ENCODE peak calls at places on chromosome 6, in seven cellular contexts. L is IMR-90, M is neuronal stem cell, Z is H9, G is mesendoderm, R is H1, Y is trophoblast cell. D is an unnamed sample. For H3K27me3, the result is how much of the 10 kb centered on the place peaks cover.

GRCh38 chr6:170212956-170213636 is 77.8 kb downstream of the DLL1 start:
- DNase-seq in Z (no peak), R (no peak), L (no peak), M (no peak), Y (no peak), G (no peak), D (no peak)

GRCh38 chr6:152981989-152982767 is 663 bp downstream of the FBXO5 start:
- DNase-seq in Z (peak), R (peak), G (peak), L (no peak), Y (no peak), M (no peak), D (no peak)

GRCh38 chr6:45472383-45472782 is 94.6 kb upstream of the SUPT3H start:
- DNase-seq in L (peak), M (no peak), Z (no peak), Y (no peak), G (no peak), R (no peak), D (peak)

GRCh38 chr6:170265655-170266054 is 25.2 kb downstream of the DLL1 start:
- DNase-seq in L (no peak), Y (no peak), R (no peak), Z (no peak), G (no peak), M (no peak), D (no peak)

GRCh38 chr6:13710552-13711383 is 867 bp downstream of the RANBP9 start:
- DNase-seq in M (peak), Z (peak), L (no peak), R (peak), G (peak), Y (peak), D (peak)

GRCh38 chr6:130070747-130071146 is 52.4 kb downstream of the L3MBTL3 start:
- DNase-seq in G (no peak), Z (no peak), L (no peak), R (no peak), Y (no peak), M (no peak), D (no peak)

GRCh38 chr6:134521116-134521501 is 203.2 kb upstream of the SGK1 start:
- DNase-seq in L (no peak), G (no peak), Z (no peak), Y (no peak), M (no peak), R (no peak), D (no peak)

GRCh38 chr6:6875818-6876470 is 231.8 kb upstream of the RREB1 start:
- DNase-seq in M (no peak), R (no peak), L (peak), G (no peak), Z (no peak), Y (peak), D (peak)

GRCh38 chr6:131430531-131430930 is 142.5 kb upstream of the ARG1 start:
- DNase-seq in M (no peak), R (no peak), G (peak), L (no peak), Y (no peak), Z (no peak), D (no peak)

GRCh38 chr6:144349690-144350132 is 64.6 kb downstream of the UTRN start:
- DNase-seq in L (peak), G (no peak), M (no peak), Z (no peak), R (no peak), Y (no peak), D (no peak)

GRCh38 chr6:80607814-80608391 is 501.4 kb downstream of the BCKDHB start:
- DNase-seq in M (no peak), Y (peak), G (peak), Z (no peak), L (peak), R (no peak), D (peak)

GRCh38 chr6:167113935-167114910 is 8.7 kb upstream of the CCR6 start:
- DNase-seq in L (no peak), M (no peak), G (no peak), R (no peak), Y (no peak), Z (no peak), D (no peak)

GRCh38 chr6:44933113-44933512 is 395.0 kb upstream of the RUNX2 start:
- DNase-seq in Z (no peak), Y (no peak), L (no peak), G (no peak), R (no peak), M (no peak), D (no peak)

GRCh38 chr6:34288581-34288980 is 39.8 kb upstream of the SMIM29 start:
- DNase-seq in L (no peak), Y (no peak), G (no peak), R (no peak), Z (no peak), M (no peak), D (no peak)

GRCh38 chr6:165181951-165182414 is 127.4 kb downstream of the C6orf118 start:
- DNase-seq in L (no peak), R (no peak), Z (no peak), G (peak), Y (peak), M (no peak), D (no peak)

GRCh38 chr6:33123732-33124524 is 48.1 kb downstream of the HLA-DPB1 start:
- DNase-seq in Z (peak), M (no peak), R (no peak), L (peak), G (peak), Y (peak), D (peak)

GRCh38 chr6:73790572-73790971 is 94.6 kb downstream of the CD109 start:
- DNase-seq in M (peak), L (no peak), G (no peak), R (no peak), Z (no peak), Y (no peak), D (no peak)

GRCh38 chr6:168336967-168337366 is 17.4 kb upstream of the DACT2 start:
- DNase-seq in G (no peak), R (no peak), Z (no peak), L (no peak), M (no peak), Y (no peak), D (no peak)

GRCh38 chr6:88705601-88706000 is 257.8 kb downstream of the RNGTT start:
- DNase-seq in L (no peak), Y (no peak), M (no peak), R (no peak), G (no peak), Z (no peak), D (no peak)

GRCh38 chr6:145875496-145876244 is 61.1 kb upstream of the FBXO30 start:
- DNase-seq in L (no peak), Y (no peak), M (no peak), G (no peak), R (no peak), Z (no peak), D (peak)

GRCh38 chr6:75526502-75527127 is 33.0 kb upstream of the FILIP1 start:
- DNase-seq in G (peak), L (peak), Y (peak), M (peak), Z (peak), R (peak), D (peak)

GRCh38 chr6:22081709-22082108 is 215.1 kb downstream of the PRL start:
- DNase-seq in R (no peak), Z (no peak), G (no peak), L (no peak), Y (no peak), M (no peak), D (no peak)

GRCh38 chr6:78599526-78599925 is 267.8 kb upstream of the IRAK1BP1 start:
- DNase-seq in M (no peak), Z (no peak), G (no peak), R (no peak), Y (no peak), L (peak), D (peak)

GRCh38 chr6:107564223-107564855 is 74.4 kb downstream of the SOBP start:
- DNase-seq in G (no peak), Y (no peak), L (no peak), R (no peak), M (no peak), Z (no peak), D (no peak)

GRCh38 chr6:54308240-54308639 is at the start of gene TINAG:
- DNase-seq in R (no peak), Y (no peak), Z (no peak), L (no peak), M (no peak), G (no peak), D (no peak)

GRCh38 chr6:20180935-20181334 is 31.3 kb downstream of the MBOAT1 start:
- DNase-seq in Z (no peak), L (no peak), M (no peak), R (no peak), G (no peak), Y (no peak), D (no peak)

GRCh38 chr6:34465551-34466241 is at the start of gene PACSIN1:
- DNase-seq in Z (peak), Y (no peak), R (peak), M (peak), G (peak), L (no peak), D (no peak)

GRCh38 chr6:166697113-166697512 is 70.1 kb upstream of the RPS6KA2 start:
- DNase-seq in M (no peak), L (no peak), G (no peak), Y (no peak), Z (no peak), R (no peak), D (no peak)

GRCh38 chr6:20137837-20138236 is 74.4 kb downstream of the MBOAT1 start:
- DNase-seq in R (no peak), G (no peak), Y (no peak), L (peak), Z (no peak), M (no peak), D (no peak)

GRCh38 chr6:33251390-33252012 is 20.2 kb downstream of the VPS52 start:
- DNase-seq in Y (no peak), Z (no peak), G (no peak), R (no peak), L (peak), M (no peak), D (peak)

GRCh38 chr6:143198312-143198711 is 137.6 kb downstream of the AIG1 start:
- DNase-seq in Y (no peak), G (no peak), Z (no peak), R (no peak), L (no peak), M (no peak), D (no peak)

GRCh38 chr6:36432151-36432633 is 10.5 kb downstream of the PXT1 start:
- DNase-seq in M (no peak), Z (no peak), L (peak), Y (peak), G (peak), R (no peak), D (peak)

GRCh38 chr6:33410711-33411631 is at the start of gene PHF1:
- DNase-seq in R (peak), Z (no peak), Y (no peak), M (no peak), L (peak), G (no peak), D (peak)

GRCh38 chr6:70549327-70549726 is 17.4 kb upstream of the SDHAF4 start:
- DNase-seq in R (no peak), L (peak), G (no peak), M (no peak), Y (no peak), Z (no peak), D (no peak)

GRCh38 chr6:53313784-53314382 is 34.9 kb downstream of the ELOVL5 start:
- DNase-seq in Y (no peak), G (no peak), Z (no peak), M (no peak), R (no peak), L (peak), D (peak)

GRCh38 chr6:52263709-52264320 is 19.5 kb upstream of the IL17F start:
- DNase-seq in Z (peak), M (peak), G (peak), L (peak), R (peak), Y (peak), D (peak)

DNA sequence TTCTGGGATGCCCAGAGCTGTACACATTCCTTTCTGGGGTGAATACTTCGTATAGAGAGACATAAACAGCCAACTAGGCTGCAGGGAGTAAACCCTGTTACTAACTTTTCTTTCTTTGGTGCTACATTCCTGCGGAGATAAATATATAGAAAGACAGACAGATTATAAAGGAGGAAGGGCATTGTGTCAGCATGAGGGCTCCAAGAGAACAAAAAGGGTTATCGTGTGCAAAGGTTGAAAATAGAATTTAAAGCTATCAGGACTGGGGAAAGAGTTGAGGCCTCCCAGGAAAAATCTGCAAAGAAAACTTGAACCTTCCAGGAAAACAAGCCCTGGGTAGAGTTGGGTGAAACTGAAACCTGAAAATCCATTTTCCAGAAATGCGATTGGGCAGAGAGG is 68.0 kb downstream of the TMEM170B start:
- DNase-seq in L (no peak), M (no peak), Z (no peak), Y (no peak), R (no peak), G (no peak), D (no peak)
- H3K9ac ChIP-seq in L (no peak), M (no peak), Z (no peak), Y (no peak), R (no peak), G (no peak), D (no peak)

GRCh38 chr6:84906514-84906913 is 142.1 kb upstream of the TBX18 start:
- DNase-seq in Y (no peak), L (no peak), M (no peak), R (no peak), Z (no peak), G (no peak), D (no peak)
- H3K27me3 ChIP-seq in Y (under half), L (under half), M (under half), R (under half), Z (under half), G (under half), D (under half)

DNA sequence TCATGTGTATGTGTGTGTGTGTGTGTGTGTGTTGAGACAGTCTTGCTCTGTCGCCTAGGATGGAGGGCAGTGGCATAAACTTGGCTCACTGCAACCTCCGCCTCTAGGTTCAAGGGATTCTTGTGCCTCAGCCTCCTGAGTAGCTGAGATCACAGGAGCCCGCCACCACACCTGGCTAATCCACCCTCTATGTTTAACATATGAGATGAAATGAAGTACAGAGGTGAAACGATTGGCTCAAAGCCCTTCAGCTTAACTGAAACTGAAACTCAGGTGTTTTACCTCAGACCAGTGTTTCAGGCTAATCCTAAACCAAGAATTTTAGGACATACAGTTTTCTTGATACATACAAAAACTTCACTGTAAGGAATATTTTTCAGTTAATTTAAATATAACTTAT is 167.3 kb downstream of the KCNQ5 start:
- DNase-seq in G (no peak), R (no peak), L (no peak), Z (no peak), Y (no peak), M (no peak), D (no peak)
- H4K8ac ChIP-seq in G (no peak), R (no peak), L (no peak), Z (no peak), Y (no peak), M (no peak), D (no peak)

GRCh38 chr6:16722616-16723015 is 38.6 kb downstream of the ATXN1 start:
- DNase-seq in L (no peak), Y (no peak), R (no peak), Z (no peak), G (no peak), M (no peak), D (no peak)
- H3K9ac ChIP-seq in L (no peak), Y (no peak), R (no peak), Z (no peak), G (no peak), M (no peak), D (peak)

GRCh38 chr6:93580441-93580840 is 161.1 kb upstream of the EPHA7 start:
- DNase-seq in Z (no peak), M (no peak), L (no peak), R (no peak), G (no peak), Y (no peak), D (no peak)

GRCh38 chr6:93581371-93581770 is 162.0 kb upstream of the EPHA7 start:
- DNase-seq in L (no peak), R (no peak), Z (no peak), Y (no peak), G (no peak), M (no peak), D (no peak)

GRCh38 chr6:93571341-93571740 is 152.0 kb upstream of the EPHA7 start:
- DNase-seq in Z (no peak), G (no peak), Y (no peak), M (no peak), R (no peak), L (no peak), D (peak)

DNA sequence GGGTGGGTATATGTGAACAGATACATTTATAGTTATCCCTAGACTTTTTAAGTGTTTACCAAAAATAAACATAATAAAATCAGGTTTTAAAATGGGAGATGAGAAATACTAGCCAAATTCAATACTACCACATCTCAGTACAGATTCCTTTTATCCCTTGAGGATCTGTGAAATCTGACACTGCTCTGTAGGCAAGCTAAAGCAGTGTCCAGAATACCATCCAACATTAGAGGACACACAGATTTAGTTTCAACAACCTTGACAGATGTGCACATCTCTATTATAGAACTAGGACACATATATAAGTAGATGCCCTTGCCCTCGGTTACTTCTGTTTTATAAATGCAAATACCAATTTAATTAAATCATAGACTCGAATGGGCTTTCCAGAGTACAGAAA is 156.1 kb upstream of the EPHA7 start:
- DNase-seq in L (no peak), M (no peak), G (no peak), Z (no peak), Y (no peak), R (no peak), D (no peak)
- H3K27me3 ChIP-seq in L (under half), M (under half), G (under half), Z (under half), Y (under half), R (under half), D (under half)

DNA sequence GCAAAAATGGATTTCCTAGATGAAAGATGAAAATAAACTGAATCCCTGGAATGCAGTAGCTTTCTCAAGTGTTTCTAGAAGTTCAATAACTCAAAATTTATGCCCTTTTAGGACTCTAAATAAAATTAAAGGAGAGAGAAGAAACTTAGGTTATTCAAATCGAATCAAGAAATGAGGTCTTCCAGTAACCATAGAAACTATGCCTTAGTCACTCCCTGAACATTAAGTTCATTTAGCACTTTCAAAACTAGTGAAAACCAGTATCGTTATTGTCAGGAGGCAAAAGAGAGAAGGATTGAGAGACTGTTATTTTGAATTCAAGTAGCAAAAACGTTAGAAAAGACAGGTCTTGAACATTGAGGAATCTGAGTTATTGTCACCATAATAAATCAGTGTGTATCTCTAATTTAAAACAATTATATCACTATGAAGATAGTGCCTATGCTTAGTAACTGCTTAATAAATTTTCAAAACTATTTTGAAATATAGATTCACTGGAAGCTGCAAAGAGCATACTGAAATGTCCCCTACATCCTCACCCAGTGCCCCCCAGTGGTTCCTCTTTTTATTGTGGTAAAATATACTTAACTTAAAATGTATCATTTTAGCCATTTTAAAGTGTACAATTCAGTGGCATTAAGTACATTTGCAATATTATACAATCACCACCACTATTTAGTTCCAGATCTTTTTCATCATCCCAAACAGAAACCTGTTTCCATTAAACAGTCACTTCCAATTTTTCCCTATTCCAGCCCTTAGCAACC is 4.6 kb downstream of the RPP21 start:
- DNase-seq in Z (no peak), M (no peak), R (no peak), G (no peak), L (no peak), Y (no peak), D (no peak)
- H4K8ac ChIP-seq in Z (no peak), M (no peak), R (no peak), G (no peak), L (no peak), Y (no peak), D (no peak)

DNA sequence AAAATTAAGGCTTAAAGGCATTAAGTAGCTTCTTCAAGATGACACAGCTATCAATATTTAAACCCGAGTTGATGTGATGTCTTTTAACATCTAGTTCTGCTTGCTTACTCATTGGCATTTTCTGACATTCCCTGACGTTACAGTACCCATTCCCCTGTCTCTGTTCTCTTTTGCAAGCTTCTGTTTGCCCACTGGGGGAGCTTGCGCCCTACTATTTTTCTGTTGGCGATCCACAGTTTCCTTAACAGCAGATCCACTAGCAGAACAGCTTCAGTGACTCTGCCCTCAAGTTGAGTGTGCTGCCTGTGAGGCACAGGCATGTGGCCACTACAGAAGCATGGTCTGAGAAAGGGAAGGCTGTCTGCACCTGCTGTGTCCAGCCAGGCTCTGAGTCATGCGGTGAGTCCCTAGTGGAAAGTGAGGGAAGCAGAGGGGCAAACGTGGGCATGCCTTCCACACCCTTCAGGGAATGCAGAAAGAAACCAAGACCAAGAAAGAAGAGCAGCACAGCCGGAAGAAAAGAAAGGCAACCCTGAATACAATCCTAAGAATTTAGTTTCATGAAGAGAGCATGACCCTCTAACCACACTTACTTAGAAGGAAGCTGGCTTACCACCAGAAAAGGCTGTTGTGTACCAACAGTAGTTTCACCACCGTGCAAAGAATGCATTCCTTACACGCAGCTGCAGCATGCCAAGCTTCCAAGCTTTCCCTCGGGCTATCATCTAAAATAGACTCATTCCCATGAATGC is 97.7 kb upstream of the VGLL2 start:
- DNase-seq in Y (peak), Z (peak), R (no peak), L (peak), M (no peak), G (peak), D (peak)
- H3K9ac ChIP-seq in Y (no peak), Z (no peak), R (no peak), L (no peak), M (no peak), G (no peak), D (no peak)